ENCODE peak calls at places on chromosomes 4 and X, in four cellular contexts. N, U, A and J are unnamed samples. For H3K36me3, the result is how much of the 10 kb centered on the place peaks cover.

GRCh38 chrX:153845842-153846241 is 15.5 kb upstream of the PDZD4 start:
- DNase-seq in N (no peak), U (no peak), A (no peak), J (no peak)

GRCh38 chr4:145679520-145679919 is 426 bp upstream of the C4orf51 start:
- DNase-seq in A (no peak), N (peak), U (no peak), J (peak)

GRCh38 chr4:6546681-6547447 is 28.1 kb upstream of the MAN2B2 start:
- DNase-seq in N (no peak), U (no peak), A (peak), J (no peak)

GRCh38 chr4:138555584-138555983 is 313.4 kb upstream of the SLC7A11 start:
- DNase-seq in N (no peak), U (no peak), A (peak), J (no peak)

GRCh38 chr4:71473541-71474240 is 134.9 kb downstream of the SLC4A4 start:
- DNase-seq in N (no peak), U (no peak), A (no peak), J (no peak)

GRCh38 chr4:56641494-56642051 is 39.5 kb downstream of the HOPX start:
- DNase-seq in N (no peak), A (no peak), U (no peak), J (no peak)

GRCh38 chr4:6779667-6780565 is 2.6 kb upstream of the KIAA0232 start:
- DNase-seq in N (no peak), A (peak), U (no peak), J (no peak)

GRCh38 chrX:143781103-143781502 is 60.6 kb upstream of the SPANXN2 start:
- DNase-seq in N (no peak), U (no peak), A (no peak), J (no peak)

GRCh38 chr4:14149469-14150030 is 522.0 kb upstream of the BOD1L1 start:
- DNase-seq in U (no peak), A (no peak), N (no peak), J (no peak)

GRCh38 chrX:119190251-119190651 is 45.8 kb upstream of the PGRMC1 start:
- DNase-seq in U (no peak), A (no peak), N (peak), J (no peak)

GRCh38 chr4:53361451-53361850 is 4.4 kb downstream of the SCFD2 start:
- DNase-seq in U (no peak), N (no peak), A (no peak), J (no peak)

GRCh38 chr4:128553665-128554515 is 255.6 kb upstream of the JADE1 start:
- DNase-seq in U (no peak), A (peak), N (no peak), J (no peak)

GRCh38 chr4:53455766-53456165 is 78.3 kb downstream of the FIP1L1 start:
- DNase-seq in U (no peak), A (peak), N (no peak), J (no peak)

GRCh38 chr4:13706130-13706529 is 78.6 kb upstream of the BOD1L1 start:
- DNase-seq in A (no peak), U (no peak), N (no peak), J (no peak)

GRCh38 chr4:174870311-174870710 is 41.3 kb upstream of the GLRA3 start:
- DNase-seq in U (no peak), N (no peak), A (peak), J (no peak)

GRCh38 chr4:12411072-12411471 is 982.4 kb upstream of the HS3ST1 start:
- DNase-seq in A (no peak), U (no peak), N (no peak), J (no peak)

GRCh38 chr4:6308890-6309643 is 39.4 kb downstream of the WFS1 start:
- DNase-seq in A (no peak), N (no peak), U (no peak), J (peak)

GRCh38 chrX:155009994-155010472 is 12.5 kb downstream of the F8 start:
- DNase-seq in N (no peak), A (no peak), U (no peak), J (no peak)

GRCh38 chr4:6999172-7000086 is 43.7 kb upstream of the TADA2B start:
- DNase-seq in U (no peak), A (no peak), N (no peak), J (no peak)

GRCh38 chr4:74045247-74045646 is 6.8 kb upstream of the CXCL3 start:
- DNase-seq in U (no peak), A (no peak), N (no peak), J (no peak)

GRCh38 chrX:130079824-130080406 is 30.4 kb downstream of the ELF4 start:
- DNase-seq in A (peak), N (peak), U (no peak), J (no peak)

GRCh38 chrX:151396042-151396826 is 772 bp upstream of the VMA21 start:
- DNase-seq in U (no peak), A (no peak), N (peak), J (no peak)

GRCh38 chr4:87961993-87962791 is 13.3 kb upstream of the SPP1 start:
- DNase-seq in N (no peak), U (no peak), A (no peak), J (no peak)

GRCh38 chrX:155094468-155095061 is 23.3 kb downstream of the BRCC3 start:
- DNase-seq in A (peak), N (no peak), U (no peak), J (no peak)

GRCh38 chrX:133965321-133965720 is 20.1 kb downstream of the GPC3 start:
- DNase-seq in A (no peak), N (no peak), U (no peak), J (no peak)

GRCh38 chr4:147160908-147161513 is 215.3 kb upstream of the TTC29 start:
- DNase-seq in U (no peak), A (peak), N (no peak), J (no peak)

GRCh38 chrX:112941209-112941788 is 100.7 kb upstream of the AMOT start:
- DNase-seq in U (no peak), A (no peak), N (no peak), J (no peak)

GRCh38 chrX:1564750-1565683 is 26.4 kb upstream of the AKAP17A start:
- DNase-seq in N (no peak), U (no peak), A (no peak), J (no peak)

GRCh38 chrX:139738581-139738980 is 30.6 kb upstream of the MCF2 start:
- DNase-seq in N (no peak), U (no peak), A (no peak), J (no peak)

GRCh38 chr4:7060346-7061150 is 7.3 kb downstream of the GRPEL1 start:
- DNase-seq in U (no peak), N (no peak), A (no peak), J (no peak)

GRCh38 chrX:70422886-70423336 is at the start of gene GDPD2:
- DNase-seq in N (no peak), A (peak), U (no peak), J (no peak)

GRCh38 chr4:102455750-102456149 is 45.4 kb upstream of the NFKB1 start:
- DNase-seq in U (no peak), A (no peak), N (no peak), J (no peak)

GRCh38 chr4:23835814-23836478 is 53.9 kb downstream of the PPARGC1A start:
- DNase-seq in U (no peak), A (no peak), N (no peak), J (no peak)

GRCh38 chrX:10506781-10507180 is 113.6 kb downstream of the MID1 start:
- DNase-seq in U (no peak), N (no peak), A (no peak), J (no peak)

GRCh38 chrX:25721564-25721963 is 416.6 kb upstream of the MAGEB18 start:
- DNase-seq in A (peak), U (no peak), N (no peak), J (no peak)

GRCh38 chrX:8579602-8580001 is 115.0 kb downstream of the VCX3B start:
- DNase-seq in N (no peak), A (no peak), U (no peak), J (no peak)

DNA sequence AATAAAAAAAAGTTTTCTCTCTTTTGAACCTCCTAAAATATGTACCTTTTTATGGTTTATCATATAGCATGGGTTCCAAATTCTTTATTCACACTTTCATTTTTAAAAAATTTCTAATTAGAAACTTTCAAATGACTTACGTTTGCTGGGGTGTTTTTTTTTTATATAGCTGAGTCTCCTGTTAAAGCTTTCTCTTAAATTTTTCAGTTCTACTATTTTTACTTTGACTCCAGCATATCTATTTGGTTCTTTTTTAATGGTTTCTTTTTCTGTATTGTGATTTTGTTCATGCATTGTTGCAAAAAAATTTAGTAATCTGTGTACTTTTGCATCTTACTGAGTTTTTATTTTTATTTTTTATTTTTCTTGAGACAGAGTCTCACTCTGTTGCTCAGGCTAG is 22.3 kb downstream of the ZNF718 start:
- DNase-seq in U (no peak), A (no peak), N (no peak), J (no peak)
- H3K36me3 ChIP-seq in U (under half), A (under half), N (under half), J (under half)

GRCh38 chr4:2688281-2688680 is 67.9 kb downstream of the TNIP2 start:
- DNase-seq in U (no peak), N (no peak), A (no peak), J (no peak)
- H3K36me3 ChIP-seq in U (under half), N (under half), A (under half), J (under half)

GRCh38 chr4:113943863-113944262 is 35.6 kb downstream of the ARSJ start:
- DNase-seq in N (no peak), A (no peak), U (no peak), J (no peak)
- H3K36me3 ChIP-seq in N (under half), A (under half), U (under half), J (under half)

GRCh38 chr4:108048997-108049396 is 59.3 kb downstream of the HADH start:
- DNase-seq in U (no peak), A (no peak), N (no peak), J (no peak)
- H3K36me3 ChIP-seq in U (under half), A (under half), N (under half), J (under half)

DNA sequence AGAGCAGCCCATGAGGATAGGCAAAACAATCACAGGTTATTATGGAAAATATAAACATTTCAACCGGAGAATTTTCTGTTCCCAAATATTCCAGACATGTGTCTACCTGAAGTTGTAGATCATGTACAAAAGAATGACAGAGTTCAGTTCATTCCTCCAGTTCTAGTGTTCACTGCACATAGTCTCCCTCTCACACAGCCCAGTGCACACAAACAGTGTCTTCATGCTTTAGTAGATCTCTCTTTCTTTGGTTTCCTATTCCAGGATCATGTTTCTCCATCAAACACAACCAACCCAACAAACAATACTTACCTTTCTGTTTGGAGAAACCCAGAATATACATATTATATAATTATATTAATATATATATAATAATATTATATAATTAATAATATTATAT is 671.9 kb downstream of the TRIML1 start:
- DNase-seq in A (no peak), N (no peak), U (no peak), J (no peak)
- H3K36me3 ChIP-seq in A (under half), N (under half), U (under half), J (under half)

DNA sequence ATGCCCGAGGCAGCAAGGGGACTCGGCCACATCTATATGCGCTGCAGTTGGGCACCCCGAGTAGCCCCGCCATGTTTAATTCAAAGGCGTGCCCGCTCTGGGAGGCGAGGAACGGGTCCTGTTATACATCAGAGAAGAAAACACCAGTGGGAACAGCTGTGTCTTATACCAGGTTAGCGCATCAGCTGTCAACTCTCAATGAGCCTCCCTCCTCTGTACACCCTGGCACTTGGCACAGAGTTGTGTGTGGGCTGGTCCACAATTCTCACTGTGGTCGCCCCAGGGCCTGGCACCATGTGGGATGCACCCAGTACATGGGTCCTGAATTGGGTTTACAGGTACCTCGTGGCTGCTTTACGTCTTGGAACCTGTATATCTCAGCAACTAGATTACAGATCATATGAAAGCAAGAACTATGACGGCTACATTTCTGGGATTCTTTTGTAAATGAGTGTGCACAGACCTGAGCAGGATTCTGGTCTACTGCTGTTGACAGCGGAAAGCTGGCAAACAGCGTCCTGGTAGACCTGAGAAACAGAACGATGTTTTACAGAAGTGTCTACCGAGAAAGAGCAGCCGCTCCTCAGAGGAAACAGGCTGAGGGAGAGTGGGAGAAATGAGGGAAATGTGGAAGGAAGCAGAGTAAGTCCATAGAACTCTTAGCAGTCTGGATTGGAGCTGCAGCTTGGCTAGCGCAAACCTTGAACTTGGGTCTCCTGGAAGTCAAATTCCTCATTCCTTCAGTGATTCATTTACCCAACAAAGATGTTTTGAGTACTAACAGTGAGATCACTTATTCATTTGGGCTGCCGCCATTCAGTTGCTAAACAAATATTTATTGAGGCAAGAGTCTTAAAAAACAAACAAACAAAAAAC is 51.7 kb downstream of the SEL1L3 start:
- DNase-seq in U (no peak), N (no peak), A (no peak), J (no peak)
- H3K36me3 ChIP-seq in U (under half), N (under half), A (under half), J (under half)